ENCODE peak calls at places on chromosomes 2 and 18, in ten cellular contexts. One of them, this sample, is unnamed.

GRCh38 chr2:78701546-78701945 is 324.0 kb upstream of the REG3G start:
- DNase-seq in heart left ventricle: no peak
- DNase-seq in BJ: no peak
- DNase-seq in kidney epithelial cell: no peak
- DNase-seq in aorta: no peak
- DNase-seq in Panc1: no peak
- DNase-seq in GM23248: peak; percentile 0
- DNase-seq in fibroblast of lung: peak; percentile 0
- DNase-seq in HL-60: no peak
- DNase-seq in neural progenitor cell: no peak
- DNase-seq in this sample: no peak

GRCh38 chr2:67899187-67899586 is 163.6 kb downstream of the C1D start:
- DNase-seq in BJ: no peak
- DNase-seq in kidney epithelial cell: no peak
- DNase-seq in aorta: no peak
- DNase-seq in GM23248: no peak
- DNase-seq in fibroblast of lung: no peak
- DNase-seq in neural progenitor cell: no peak
- DNase-seq in heart left ventricle: no peak
- DNase-seq in HL-60: no peak
- DNase-seq in Panc1: no peak
- DNase-seq in this sample: no peak

GRCh38 chr2:67649331-67650071 is 252.4 kb downstream of the ETAA1 start:
- DNase-seq in heart left ventricle: peak; percentile 75
- DNase-seq in neural progenitor cell: no peak
- DNase-seq in GM23248: peak; percentile 64
- DNase-seq in aorta: no peak
- DNase-seq in Panc1: no peak
- DNase-seq in kidney epithelial cell: no peak
- DNase-seq in BJ: peak; percentile 66
- DNase-seq in fibroblast of lung: peak; percentile 95
- DNase-seq in HL-60: no peak
- DNase-seq in this sample: no peak

GRCh38 chr2:36478332-36478738 is 119.6 kb downstream of the FEZ2 start:
- DNase-seq in HL-60: no peak
- DNase-seq in Panc1: peak; percentile 90
- DNase-seq in heart left ventricle: no peak
- DNase-seq in fibroblast of lung: peak; percentile 64
- DNase-seq in GM23248: peak; percentile 96
- DNase-seq in neural progenitor cell: no peak
- DNase-seq in aorta: peak; percentile 72
- DNase-seq in BJ: peak; percentile 76
- DNase-seq in kidney epithelial cell: no peak
- DNase-seq in this sample: peak; percentile 86

GRCh38 chr2:152407204-152407721 is 72.3 kb downstream of the FMNL2 start:
- DNase-seq in fibroblast of lung: peak; percentile 35
- DNase-seq in Panc1: no peak
- DNase-seq in heart left ventricle: peak; percentile 44
- DNase-seq in kidney epithelial cell: no peak
- DNase-seq in aorta: peak; percentile 73
- DNase-seq in HL-60: no peak
- DNase-seq in neural progenitor cell: peak; percentile 84
- DNase-seq in GM23248: peak; percentile 86
- DNase-seq in BJ: no peak
- DNase-seq in this sample: peak; percentile 54

GRCh38 chr2:191302459-191303155 is 57.4 kb downstream of the MYO1B start:
- DNase-seq in neural progenitor cell: peak; percentile 17
- DNase-seq in aorta: no peak
- DNase-seq in BJ: no peak
- DNase-seq in HL-60: no peak
- DNase-seq in heart left ventricle: no peak
- DNase-seq in fibroblast of lung: no peak
- DNase-seq in kidney epithelial cell: no peak
- DNase-seq in Panc1: no peak
- DNase-seq in GM23248: no peak
- DNase-seq in this sample: no peak

GRCh38 chr2:168526641-168527040 is 70.6 kb downstream of the CERS6 start:
- DNase-seq in kidney epithelial cell: no peak
- DNase-seq in heart left ventricle: peak; percentile 70
- DNase-seq in neural progenitor cell: no peak
- DNase-seq in GM23248: peak; percentile 53
- DNase-seq in HL-60: no peak
- DNase-seq in fibroblast of lung: peak; percentile 38
- DNase-seq in Panc1: no peak
- DNase-seq in BJ: no peak
- DNase-seq in aorta: no peak
- DNase-seq in this sample: no peak

GRCh38 chr2:42195559-42195958 is 26.4 kb downstream of the EML4 start:
- DNase-seq in kidney epithelial cell: peak; percentile 50
- DNase-seq in heart left ventricle: no peak
- DNase-seq in GM23248: peak; percentile 80
- DNase-seq in aorta: no peak
- DNase-seq in fibroblast of lung: peak; percentile 81
- DNase-seq in BJ: peak; percentile 20
- DNase-seq in Panc1: no peak
- DNase-seq in HL-60: no peak
- DNase-seq in neural progenitor cell: no peak
- DNase-seq in this sample: no peak

GRCh38 chr18:40841473-40841872 is 1113.6 kb upstream of the PIK3C3 start:
- DNase-seq in HL-60: no peak
- DNase-seq in fibroblast of lung: peak; percentile 61
- DNase-seq in aorta: no peak
- DNase-seq in kidney epithelial cell: no peak
- DNase-seq in GM23248: peak; percentile 53
- DNase-seq in BJ: peak; percentile 48
- DNase-seq in heart left ventricle: no peak
- DNase-seq in Panc1: no peak
- DNase-seq in neural progenitor cell: no peak
- DNase-seq in this sample: no peak

GRCh38 chr2:191318037-191318728 is 73.0 kb downstream of the MYO1B start:
- DNase-seq in BJ: no peak
- DNase-seq in Panc1: no peak
- DNase-seq in neural progenitor cell: no peak
- DNase-seq in heart left ventricle: peak; percentile 47
- DNase-seq in HL-60: no peak
- DNase-seq in aorta: peak; percentile 57
- DNase-seq in GM23248: peak; percentile 74
- DNase-seq in kidney epithelial cell: no peak
- DNase-seq in fibroblast of lung: peak; percentile 80
- DNase-seq in this sample: peak; percentile 60

GRCh38 chr2:238321467-238321866 is 1.1 kb downstream of the TRAF3IP1 start:
- DNase-seq in aorta: no peak
- DNase-seq in heart left ventricle: no peak
- DNase-seq in fibroblast of lung: no peak
- DNase-seq in Panc1: no peak
- DNase-seq in BJ: no peak
- DNase-seq in HL-60: no peak
- DNase-seq in kidney epithelial cell: no peak
- DNase-seq in GM23248: no peak
- DNase-seq in neural progenitor cell: no peak
- DNase-seq in this sample: no peak

GRCh38 chr2:48148841-48149240 is 242.5 kb upstream of the FBXO11 start:
- DNase-seq in kidney epithelial cell: no peak
- DNase-seq in GM23248: peak; percentile 8
- DNase-seq in aorta: no peak
- DNase-seq in BJ: no peak
- DNase-seq in fibroblast of lung: peak; percentile 68
- DNase-seq in heart left ventricle: no peak
- DNase-seq in neural progenitor cell: no peak
- DNase-seq in HL-60: no peak
- DNase-seq in Panc1: no peak
- DNase-seq in this sample: no peak

DNA sequence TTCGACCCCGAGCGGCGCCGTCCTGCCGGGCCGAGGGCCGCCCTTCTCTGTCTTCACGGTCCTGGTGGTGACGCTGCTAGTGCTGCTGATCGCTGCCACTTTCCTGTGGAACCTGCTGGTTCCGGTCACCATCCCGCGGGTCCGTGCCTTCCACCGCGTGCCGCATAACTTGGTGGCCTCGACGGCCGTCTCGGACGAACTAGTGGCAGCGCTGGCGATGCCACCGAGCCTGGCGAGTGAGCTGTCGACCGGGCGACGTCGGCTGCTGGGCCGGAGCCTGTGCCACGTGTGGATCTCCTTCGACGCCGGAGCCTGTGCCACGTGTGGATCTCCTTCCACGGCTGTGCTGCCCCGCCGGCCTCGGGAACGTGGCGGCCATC is 45.0 kb downstream of the DDX18 start:
- DNase-seq in Panc1: no peak
- DNase-seq in BJ: no peak
- DNase-seq in HL-60: no peak
- DNase-seq in aorta: no peak
- DNase-seq in kidney epithelial cell: no peak
- DNase-seq in GM23248: no peak
- DNase-seq in heart left ventricle: no peak
- DNase-seq in neural progenitor cell: no peak
- DNase-seq in fibroblast of lung: no peak
- DNase-seq in this sample: no peak
- H3K4me3 ChIP-seq in Panc1: no peak overlapping the region
- H3K4me3 ChIP-seq in BJ: no peak overlapping the region
- H3K4me3 ChIP-seq in HL-60: no peak overlapping the region
- H3K4me3 ChIP-seq in aorta: no peak overlapping the region
- H3K4me3 ChIP-seq in kidney epithelial cell: no peak overlapping the region
- H3K4me3 ChIP-seq in GM23248: no peak overlapping the region
- H3K4me3 ChIP-seq in heart left ventricle: no peak overlapping the region
- H3K4me3 ChIP-seq in neural progenitor cell: no peak overlapping the region
- H3K4me3 ChIP-seq in fibroblast of lung: no peak overlapping the region
- H3K4me3 ChIP-seq in this sample: no peak overlapping the region

GRCh38 chr2:62415518-62415917 is 90.5 kb downstream of the TMEM17 start:
- DNase-seq in kidney epithelial cell: no peak
- DNase-seq in GM23248: no peak
- DNase-seq in HL-60: no peak
- DNase-seq in neural progenitor cell: no peak
- DNase-seq in Panc1: no peak
- DNase-seq in BJ: no peak
- DNase-seq in heart left ventricle: no peak
- DNase-seq in fibroblast of lung: no peak
- DNase-seq in aorta: no peak
- DNase-seq in this sample: no peak

GRCh38 chr2:62410926-62411456 is 95.0 kb downstream of the TMEM17 start:
- DNase-seq in neural progenitor cell: no peak
- DNase-seq in heart left ventricle: no peak
- DNase-seq in HL-60: no peak
- DNase-seq in Panc1: no peak
- DNase-seq in GM23248: peak; percentile 22
- DNase-seq in aorta: no peak
- DNase-seq in kidney epithelial cell: no peak
- DNase-seq in BJ: no peak
- DNase-seq in fibroblast of lung: no peak
- DNase-seq in this sample: no peak

GRCh38 chr2:62412347-62412742 is 93.7 kb downstream of the TMEM17 start:
- DNase-seq in kidney epithelial cell: no peak
- DNase-seq in HL-60: no peak
- DNase-seq in BJ: no peak
- DNase-seq in fibroblast of lung: peak; percentile 4
- DNase-seq in Panc1: no peak
- DNase-seq in GM23248: peak; percentile 13
- DNase-seq in heart left ventricle: no peak
- DNase-seq in neural progenitor cell: no peak
- DNase-seq in aorta: no peak
- DNase-seq in this sample: no peak

GRCh38 chr2:62413116-62413663 is 92.8 kb downstream of the TMEM17 start:
- DNase-seq in kidney epithelial cell: no peak
- DNase-seq in aorta: no peak
- DNase-seq in neural progenitor cell: no peak
- DNase-seq in fibroblast of lung: no peak
- DNase-seq in HL-60: no peak
- DNase-seq in Panc1: no peak
- DNase-seq in GM23248: no peak
- DNase-seq in heart left ventricle: no peak
- DNase-seq in BJ: no peak
- DNase-seq in this sample: no peak

DNA sequence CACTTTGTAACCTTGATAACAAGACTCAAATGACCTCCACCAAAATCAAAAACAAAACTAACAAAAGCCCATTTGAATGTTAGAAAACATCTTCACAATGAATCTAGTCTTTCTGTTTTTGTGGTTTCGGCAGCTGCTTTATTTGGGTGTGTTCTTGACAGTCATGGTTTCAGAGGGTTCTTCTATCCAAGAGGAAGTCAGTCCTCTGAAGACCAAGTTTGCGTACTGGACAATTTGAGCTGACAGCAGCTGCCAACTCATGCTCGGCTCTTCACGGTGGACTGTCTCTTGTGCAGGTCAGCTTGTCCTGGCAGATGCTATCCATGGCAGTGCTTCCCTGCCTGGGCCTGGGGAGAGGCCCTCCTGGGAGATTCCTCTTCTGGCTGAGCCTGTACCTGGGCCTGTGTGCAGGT is 91.0 kb downstream of the TMEM17 start:
- DNase-seq in kidney epithelial cell: no peak
- DNase-seq in neural progenitor cell: no peak
- DNase-seq in HL-60: no peak
- DNase-seq in Panc1: no peak
- DNase-seq in aorta: no peak
- DNase-seq in BJ: no peak
- DNase-seq in GM23248: no peak
- DNase-seq in heart left ventricle: peak; percentile 40
- DNase-seq in fibroblast of lung: no peak
- DNase-seq in this sample: no peak
- H3K27me3 ChIP-seq in kidney epithelial cell: no peaks in the 10 kb centered on the region
- H3K27me3 ChIP-seq in neural progenitor cell: no peaks in the 10 kb centered on the region
- H3K27me3 ChIP-seq in HL-60: no peaks in the 10 kb centered on the region
- H3K27me3 ChIP-seq in Panc1: no peaks in the 10 kb centered on the region
- H3K27me3 ChIP-seq in aorta: no peaks in the 10 kb centered on the region
- H3K27me3 ChIP-seq in BJ: peaks cover 2% of the 10 kb centered on the region
- H3K27me3 ChIP-seq in GM23248: no peaks in the 10 kb centered on the region
- H3K27me3 ChIP-seq in heart left ventricle: no peaks in the 10 kb centered on the region
- H3K27me3 ChIP-seq in fibroblast of lung: no peaks in the 10 kb centered on the region
- H3K27me3 ChIP-seq in this sample: no peaks in the 10 kb centered on the region

DNA sequence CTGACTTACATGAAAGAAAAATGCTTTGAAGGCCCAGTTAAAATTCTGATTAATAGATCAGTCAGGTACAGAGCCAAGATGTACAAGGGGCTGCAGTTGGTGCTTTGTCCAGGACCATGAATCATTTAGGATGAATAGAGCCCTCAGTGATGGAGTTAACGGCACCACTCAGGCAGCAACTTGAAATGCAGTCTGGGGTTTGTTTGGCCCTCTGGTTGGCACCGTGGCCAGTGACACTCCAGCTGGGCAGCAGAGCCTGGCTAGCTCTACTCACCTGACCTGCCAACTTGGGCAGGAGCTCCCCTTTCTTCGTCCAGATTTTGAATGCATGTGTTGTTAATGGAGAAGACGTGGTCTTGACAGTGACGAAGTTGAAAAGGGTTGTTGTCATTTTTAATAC is 493.0 kb upstream of the ACVR2A start:
- DNase-seq in aorta: no peak
- DNase-seq in GM23248: no peak
- DNase-seq in BJ: no peak
- DNase-seq in HL-60: no peak
- DNase-seq in fibroblast of lung: no peak
- DNase-seq in heart left ventricle: no peak
- DNase-seq in neural progenitor cell: no peak
- DNase-seq in Panc1: no peak
- DNase-seq in kidney epithelial cell: no peak
- DNase-seq in this sample: no peak
- H3K4me3 ChIP-seq in aorta: no peak overlapping the region
- H3K4me3 ChIP-seq in GM23248: no peak overlapping the region
- H3K4me3 ChIP-seq in BJ: no peak overlapping the region
- H3K4me3 ChIP-seq in HL-60: no peak overlapping the region
- H3K4me3 ChIP-seq in fibroblast of lung: no peak overlapping the region
- H3K4me3 ChIP-seq in heart left ventricle: no peak overlapping the region
- H3K4me3 ChIP-seq in neural progenitor cell: no peak overlapping the region
- H3K4me3 ChIP-seq in Panc1: no peak overlapping the region
- H3K4me3 ChIP-seq in kidney epithelial cell: no peak overlapping the region
- H3K4me3 ChIP-seq in this sample: no peak overlapping the region

GRCh38 chr18:22186484-22186971 is 17.1 kb downstream of the GATA6 start:
- DNase-seq in neural progenitor cell: no peak
- DNase-seq in BJ: no peak
- DNase-seq in Panc1: no peak
- DNase-seq in heart left ventricle: no peak
- DNase-seq in kidney epithelial cell: no peak
- DNase-seq in GM23248: peak; percentile 35
- DNase-seq in fibroblast of lung: no peak
- DNase-seq in aorta: no peak
- DNase-seq in HL-60: no peak
- DNase-seq in this sample: no peak
- H3K27me3 ChIP-seq in neural progenitor cell: peaks cover 23% of the 10 kb centered on the region
- H3K27me3 ChIP-seq in BJ: peaks cover 6% of the 10 kb centered on the region
- H3K27me3 ChIP-seq in Panc1: no peaks in the 10 kb centered on the region
- H3K27me3 ChIP-seq in heart left ventricle: no peaks in the 10 kb centered on the region
- H3K27me3 ChIP-seq in kidney epithelial cell: no peaks in the 10 kb centered on the region
- H3K27me3 ChIP-seq in GM23248: no peaks in the 10 kb centered on the region
- H3K27me3 ChIP-seq in fibroblast of lung: no peaks in the 10 kb centered on the region
- H3K27me3 ChIP-seq in aorta: no peaks in the 10 kb centered on the region
- H3K27me3 ChIP-seq in HL-60: peaks cover 11% of the 10 kb centered on the region
- H3K27me3 ChIP-seq in this sample: no peaks in the 10 kb centered on the region